ENCODE peak calls at places on chromosomes 1 and 21, in six cellular contexts. I is RWPE1; N is neural progenitor cell; F is thoracic aorta; C is CD4-positive, alpha-beta memory T cell; G is kidney. K is an unnamed sample.

GRCh38 chr1:13792429-13792828 is 92.4 kb downstream of the PRDM2 start:
- DNase-seq in N (no peak), F (no peak), C (no peak), G (no peak), I (no peak), K (no peak)

GRCh38 chr1:207822124-207822601 is 70.3 kb downstream of the CD46 start:
- DNase-seq in C (no peak), F (no peak), G (no peak), I (no peak), N (no peak), K (peak; percentile 53)

GRCh38 chr1:231122143-231122542 is 39.7 kb upstream of the TRIM67 start:
- DNase-seq in N (no peak), F (no peak), C (no peak), I (no peak), G (no peak), K (no peak)

GRCh38 chr1:48777219-48777895 is 666 bp upstream of the BEND5 start:
- DNase-seq in N (peak; percentile 64), I (no peak), F (no peak), G (no peak), C (no peak), K (no peak)

GRCh38 chr1:17012775-17013501 is 1.2 kb upstream of the ATP13A2 start:
- DNase-seq in I (no peak), G (peak; percentile 35), N (peak; percentile 53), C (no peak), F (no peak), K (no peak)

GRCh38 chr1:183205196-183205781 is 19.2 kb downstream of the LAMC2 start:
- DNase-seq in G (no peak), I (no peak), C (no peak), F (no peak), N (no peak), K (no peak)

GRCh38 chr21:36097427-36098230 is 27.8 kb downstream of the CBR1 start:
- DNase-seq in N (no peak), F (no peak), C (no peak), I (no peak), G (no peak), K (no peak)

GRCh38 chr1:44839561-44839960 is 3.5 kb downstream of the PTCH2 start:
- DNase-seq in F (no peak), C (no peak), G (no peak), N (no peak), I (no peak), K (no peak)

GRCh38 chr1:101567582-101568189 is 330.9 kb downstream of the S1PR1 start:
- DNase-seq in C (peak; percentile 41), I (peak; percentile 30), G (peak; percentile 51), N (peak; percentile 58), F (no peak), K (peak; percentile 31)

GRCh38 chr1:161989801-161990200 is 33.9 kb downstream of the OLFML2B start:
- DNase-seq in G (no peak), C (no peak), N (no peak), I (no peak), F (no peak), K (no peak)

GRCh38 chr1:52707927-52708655 is 9.9 kb upstream of the COA7 start:
- DNase-seq in C (no peak), N (no peak), G (no peak), I (peak; percentile 33), F (no peak), K (no peak)

GRCh38 chr21:34514576-34515135 is 2.6 kb upstream of the KCNE1 start:
- DNase-seq in F (no peak), G (no peak), C (no peak), N (no peak), I (no peak), K (no peak)

GRCh38 chr1:189962171-189962570 is 515.5 kb downstream of the BRINP3 start:
- DNase-seq in N (no peak), G (no peak), I (peak; percentile 20), C (no peak), F (no peak), K (no peak)

GRCh38 chr1:220113136-220113695 is 19.3 kb downstream of the IARS2 start:
- DNase-seq in F (no peak), N (peak; percentile 43), C (peak; percentile 51), G (no peak), I (peak; percentile 60), K (peak; percentile 58)

GRCh38 chr1:107153033-107153432 is 12.2 kb downstream of the NTNG1 start:
- DNase-seq in I (peak; percentile 57), C (no peak), F (no peak), G (no peak), N (no peak), K (peak; percentile 63)

GRCh38 chr1:98210064-98210463 is 289.2 kb upstream of the DPYD start:
- DNase-seq in I (peak; percentile 8), G (no peak), C (no peak), N (peak; percentile 44), F (no peak), K (no peak)

GRCh38 chr1:116262207-116262994 is 110.6 kb upstream of the ATP1A1 start:
- DNase-seq in N (no peak), G (no peak), F (no peak), I (no peak), C (no peak), K (no peak)

GRCh38 chr21:46098303-46099141 is 610 bp downstream of the COL6A2 start:
- DNase-seq in G (peak; percentile 74), F (peak; percentile 0), I (no peak), C (no peak), N (peak; percentile 37), K (no peak)

GRCh38 chr1:7549277-7549676 is 221.8 kb upstream of the VAMP3 start:
- DNase-seq in G (peak; percentile 74), C (no peak), N (no peak), F (no peak), I (peak; percentile 84), K (no peak)

GRCh38 chr1:228304766-228305395 is 97.0 kb downstream of the OBSCN start:
- DNase-seq in C (no peak), F (no peak), G (no peak), N (no peak), I (no peak), K (no peak)

DNA sequence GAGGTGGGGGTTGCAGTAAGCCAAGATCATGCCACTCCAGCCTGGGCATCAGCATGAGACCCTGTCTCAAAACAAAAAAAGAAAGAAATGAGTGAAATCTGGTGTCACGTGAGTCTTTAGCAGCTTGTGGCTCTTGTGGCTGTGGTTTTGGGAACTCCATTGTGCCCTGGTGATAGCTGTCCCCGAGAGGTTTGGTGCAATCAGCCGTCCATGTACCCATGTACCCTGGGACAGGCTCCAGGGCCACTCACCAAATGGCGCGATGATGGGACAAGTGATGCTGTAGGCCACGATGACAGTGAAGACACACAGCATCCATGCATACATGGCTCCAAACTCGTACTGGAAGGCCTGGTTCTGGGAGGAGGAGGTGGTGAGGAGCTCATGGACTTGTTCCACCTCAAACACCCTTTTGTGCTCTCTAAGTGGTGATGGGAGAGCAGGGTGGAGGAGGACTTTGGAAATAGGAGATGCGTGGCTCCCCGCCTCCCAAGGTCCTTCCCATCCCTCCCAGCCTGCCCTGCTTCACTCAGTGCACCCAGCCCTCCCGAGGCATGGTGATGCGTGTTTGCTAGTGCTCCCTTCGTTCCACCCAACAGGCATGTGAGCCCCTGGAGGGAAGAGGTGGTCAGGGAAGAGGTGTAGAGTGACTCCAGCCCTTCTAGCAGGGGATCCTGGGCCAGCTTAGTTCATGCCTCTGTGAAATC is 29.6 kb downstream of the TMEM63A start:
- DNase-seq in N (no peak), G (no peak), I (no peak), C (no peak), F (no peak), K (no peak)
- H3K27ac ChIP-seq in N (no peak overlapping the region), G (no peak overlapping the region), I (peak overlapping the region; percentile 2), C (peak overlapping the region; percentile 10), F (no peak overlapping the region), K (peak overlapping the region; percentile 88)

GRCh38 chr1:77347646-77348045 is 65.8 kb downstream of the AK5 start:
- DNase-seq in F (no peak), C (no peak), G (no peak), I (peak; percentile 71), N (no peak), K (no peak)
- H3K27ac ChIP-seq in F (no peak overlapping the region), C (no peak overlapping the region), G (no peak overlapping the region), I (no peak overlapping the region), N (no peak overlapping the region), K (no peak overlapping the region)

GRCh38 chr1:1348420-1349255 is 580 bp downstream of the DVL1 start:
- DNase-seq in I (no peak), N (no peak), G (peak; percentile 79), F (no peak), C (no peak), K (no peak)

GRCh38 chr1:1346501-1346890 is 2.7 kb downstream of the DVL1 start:
- DNase-seq in F (no peak), G (no peak), I (no peak), C (no peak), N (no peak), K (no peak)

GRCh38 chr1:1349256-1350012 is at the start of gene DVL1:
- DNase-seq in C (peak; percentile 80), N (peak; percentile 91), F (no peak), G (peak; percentile 90), I (peak; percentile 68), K (peak; percentile 67)

GRCh38 chr1:1347026-1347595 is 2.1 kb downstream of the DVL1 start:
- DNase-seq in N (no peak), C (no peak), G (peak; percentile 64), I (no peak), F (no peak), K (no peak)

DNA sequence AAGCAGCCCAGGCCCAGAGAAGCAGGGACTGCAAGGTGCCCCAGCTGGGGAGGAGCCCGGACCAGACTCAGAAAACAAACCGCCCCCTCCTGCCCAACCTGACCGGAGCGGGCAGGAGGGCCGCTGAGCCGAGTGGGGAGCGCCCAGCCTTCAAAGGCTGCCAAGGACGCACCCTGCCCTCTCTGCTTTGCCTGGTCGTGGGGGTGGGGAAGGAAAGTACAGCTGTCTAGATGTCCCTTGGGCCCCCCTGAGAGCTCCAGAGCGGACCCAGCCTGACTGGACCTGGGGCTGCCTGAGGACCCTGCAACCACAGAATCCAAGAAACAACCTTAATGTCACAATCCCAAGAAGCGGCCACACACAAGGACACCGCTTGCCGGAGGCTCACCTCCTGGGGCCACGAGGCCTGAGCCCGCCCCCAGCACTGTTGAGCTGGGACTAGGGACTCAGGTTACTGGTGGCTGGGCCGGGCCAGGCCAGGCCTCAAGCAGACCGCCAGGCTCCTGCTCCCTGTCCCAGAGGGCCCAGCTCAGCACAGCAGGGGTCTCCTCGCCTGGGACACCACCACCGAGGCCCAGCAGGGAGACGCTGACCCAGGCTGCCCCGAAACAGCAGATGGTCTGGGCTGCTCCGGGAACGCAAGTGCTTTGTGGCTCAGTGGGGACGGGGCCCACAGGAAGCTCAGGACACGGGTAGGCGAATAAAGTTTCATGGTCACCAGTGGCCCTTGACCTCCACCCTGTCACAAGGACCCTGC is 1.4 kb downstream of the DVL1 start:
- DNase-seq in I (no peak), C (no peak), G (peak; percentile 82), F (no peak), N (peak; percentile 81), K (no peak)
- H3K27ac ChIP-seq in I (peak overlapping the region; percentile 98), C (peak overlapping the region; percentile 41), G (peak overlapping the region; percentile 82), F (peak overlapping the region; percentile 20), N (no peak overlapping the region), K (no peak overlapping the region)

DNA sequence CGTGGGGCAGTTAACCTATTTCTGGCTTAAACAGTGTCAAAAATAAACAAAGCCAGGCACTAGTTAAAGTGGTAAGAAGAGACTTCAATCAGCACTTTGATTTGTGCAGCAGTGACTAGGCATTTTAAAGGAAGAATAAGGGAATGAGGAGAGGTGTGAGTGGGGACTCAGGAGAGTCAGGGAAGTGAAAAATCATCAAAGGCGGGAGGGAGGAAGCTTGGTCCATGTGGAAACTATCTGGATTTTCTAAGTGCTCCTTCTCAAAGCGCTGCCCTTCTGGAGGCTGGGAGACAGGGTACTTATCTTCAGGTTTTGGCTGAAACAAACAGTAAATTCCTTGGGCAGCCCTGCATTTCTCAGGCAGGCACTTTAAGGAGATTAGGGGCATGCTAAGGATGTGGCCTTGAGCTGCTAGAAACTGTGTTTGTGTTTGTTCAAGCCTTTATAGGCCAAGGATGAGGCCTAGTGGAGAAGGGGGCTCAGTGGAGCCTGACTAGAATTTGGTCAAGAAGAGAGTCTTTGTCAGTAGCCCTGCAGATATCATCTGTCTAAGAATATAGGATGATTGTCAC is 486.5 kb downstream of the SIPA1L2 start:
- DNase-seq in G (no peak), I (no peak), C (no peak), N (peak; percentile 44), F (no peak), K (no peak)
- H3K27ac ChIP-seq in G (no peak overlapping the region), I (peak overlapping the region; percentile 92), C (no peak overlapping the region), N (no peak overlapping the region), F (peak overlapping the region; percentile 76), K (no peak overlapping the region)